ENCODE peak calls at places on chromosomes 6 and 20, in nine cellular contexts. V, P, R, Y, A, F, E, B and Q are unnamed samples.

GRCh38 chr20:22686097-22686496 is 101.7 kb upstream of the FOXA2 start:
- DNase-seq in V (peak; percentile 80), P (no peak), R (peak; percentile 32), Y (peak; percentile 86), A (peak; percentile 46), F (peak; percentile 15), E (no peak), B (peak; percentile 75), Q (peak; percentile 37)

GRCh38 chr6:135506270-135506997 is 8.9 kb upstream of the AHI1 start:
- DNase-seq in V (peak; percentile 21), P (no peak), R (peak; percentile 45), Y (no peak), A (no peak), F (peak; percentile 43), E (no peak), B (no peak), Q (peak; percentile 33)

GRCh38 chr6:16121339-16121738 is 7.5 kb upstream of the MYLIP start:
- DNase-seq in V (no peak), P (no peak), R (no peak), Y (no peak), A (no peak), F (no peak), E (no peak), B (no peak), Q (no peak)

GRCh38 chr6:26196846-26197683 is 109.8 kb downstream of the HFE start:
- DNase-seq in V (no peak), P (peak; percentile 65), R (peak; percentile 93), Y (peak; percentile 92), A (peak; percentile 76), F (peak; percentile 88), E (no peak), B (peak; percentile 79), Q (peak; percentile 89)

GRCh38 chr6:12882761-12883290 is 166.3 kb downstream of the PHACTR1 start:
- DNase-seq in V (no peak), P (no peak), R (no peak), Y (no peak), A (no peak), F (no peak), E (no peak), B (no peak), Q (no peak)

GRCh38 chr20:9202440-9203080 is 133.7 kb downstream of the PLCB4 start:
- DNase-seq in V (no peak), P (no peak), R (no peak), Y (no peak), A (no peak), F (peak; percentile 40), E (no peak), B (no peak), Q (no peak)

GRCh38 chr6:52547647-52548352 is 29.1 kb downstream of the TRAM2 start:
- DNase-seq in V (no peak), P (no peak), R (peak; percentile 83), Y (no peak), A (no peak), F (peak; percentile 65), E (no peak), B (no peak), Q (peak; percentile 25)

GRCh38 chr6:159700970-159701369 is 7.9 kb upstream of the SOD2 start:
- DNase-seq in V (no peak), P (no peak), R (no peak), Y (no peak), A (no peak), F (peak; percentile 4), E (no peak), B (no peak), Q (no peak)